ENCODE peak calls at places on chromosomes 6 and 20, in six cellular contexts. A is neural progenitor cell, O is cardiac muscle cell, N is lower lobe of right lung, Q is HFF-Myc, D is GM23338. P is an unnamed sample.

GRCh38 chr6:35090734-35091133 is 50.4 kb downstream of the TCP11 start:
- DNase-seq in A (no peak), O (no peak), N (no peak), Q (no peak), D (no peak), P (no peak)

GRCh38 chr6:67068781-67069180 is 1361.8 kb upstream of the EYS start:
- DNase-seq in A (peak), O (no peak), N (no peak), Q (no peak), D (no peak), P (no peak)

GRCh38 chr20:58287638-58288037 is 21.9 kb upstream of the RAB22A start:
- DNase-seq in A (no peak), O (peak), N (no peak), Q (no peak), D (no peak), P (no peak)

GRCh38 chr6:9646346-9647042 is 768.4 kb downstream of the TFAP2A start:
- DNase-seq in A (no peak), O (peak), N (no peak), Q (no peak), D (peak), P (peak)

GRCh38 chr20:62707981-62708521 is 585 bp upstream of the NTSR1 start:
- DNase-seq in A (peak), O (no peak), N (no peak), Q (no peak), D (peak), P (no peak)

GRCh38 chr6:17987576-17988421 is at the start of gene KIF13A:
- DNase-seq in A (peak), O (peak), N (peak), Q (peak), D (peak), P (no peak)

GRCh38 chr20:19936801-19937583 is 80.2 kb upstream of the NAA20 start:
- DNase-seq in A (no peak), O (no peak), N (peak), Q (no peak), D (no peak), P (no peak)

GRCh38 chr6:4553387-4553786 is 222.8 kb upstream of the CDYL start:
- DNase-seq in A (no peak), O (peak), N (no peak), Q (no peak), D (no peak), P (no peak)

GRCh38 chr6:154448448-154449096 is 61.9 kb downstream of the CNKSR3 start:
- DNase-seq in A (no peak), O (peak), N (no peak), Q (peak), D (peak), P (peak)

GRCh38 chr6:152054441-152054840 is 247.0 kb downstream of the ESR1 start:
- DNase-seq in A (no peak), O (no peak), N (no peak), Q (peak), D (no peak), P (peak)

GRCh38 chr20:1712634-1713625 is 55.4 kb upstream of the SIRPG start:
- DNase-seq in A (no peak), O (no peak), N (no peak), Q (no peak), D (no peak), P (no peak)

GRCh38 chr6:111552241-111552744 is 53.4 kb downstream of the TRAF3IP2 start:
- DNase-seq in A (peak), O (peak), N (no peak), Q (peak), D (peak), P (peak)

GRCh38 chr6:17278289-17279061 is 2.7 kb upstream of the RBM24 start:
- DNase-seq in A (no peak), O (peak), N (no peak), Q (peak), D (no peak), P (peak)

GRCh38 chr6:30966154-30966553 is 17.4 kb upstream of the MUC21 start:
- DNase-seq in A (no peak), O (no peak), N (no peak), Q (no peak), D (no peak), P (no peak)

GRCh38 chr6:33156964-33157363 is 35.3 kb downstream of the COL11A2 start:
- DNase-seq in A (no peak), O (no peak), N (no peak), Q (no peak), D (no peak), P (no peak)
- TF ChIP-seq CTCF in A (no peak), O (no peak), N (no peak), Q (no peak), D (no peak), P (no peak)

GRCh38 chr6:157952751-157953479 is 28.7 kb upstream of the SYNJ2 start:
- DNase-seq in A (no peak), O (no peak), N (no peak), Q (no peak), D (no peak), P (no peak)

GRCh38 chr6:157955675-157956074 is 26.0 kb upstream of the SYNJ2 start:
- DNase-seq in A (no peak), O (no peak), N (no peak), Q (no peak), D (no peak), P (no peak)

GRCh38 chr6:157953580-157954091 is 28.0 kb upstream of the SYNJ2 start:
- DNase-seq in A (no peak), O (no peak), N (no peak), Q (no peak), D (no peak), P (no peak)

GRCh38 chr6:157956171-157956730 is 25.4 kb upstream of the SYNJ2 start:
- DNase-seq in A (no peak), O (no peak), N (no peak), Q (no peak), D (no peak), P (no peak)

DNA sequence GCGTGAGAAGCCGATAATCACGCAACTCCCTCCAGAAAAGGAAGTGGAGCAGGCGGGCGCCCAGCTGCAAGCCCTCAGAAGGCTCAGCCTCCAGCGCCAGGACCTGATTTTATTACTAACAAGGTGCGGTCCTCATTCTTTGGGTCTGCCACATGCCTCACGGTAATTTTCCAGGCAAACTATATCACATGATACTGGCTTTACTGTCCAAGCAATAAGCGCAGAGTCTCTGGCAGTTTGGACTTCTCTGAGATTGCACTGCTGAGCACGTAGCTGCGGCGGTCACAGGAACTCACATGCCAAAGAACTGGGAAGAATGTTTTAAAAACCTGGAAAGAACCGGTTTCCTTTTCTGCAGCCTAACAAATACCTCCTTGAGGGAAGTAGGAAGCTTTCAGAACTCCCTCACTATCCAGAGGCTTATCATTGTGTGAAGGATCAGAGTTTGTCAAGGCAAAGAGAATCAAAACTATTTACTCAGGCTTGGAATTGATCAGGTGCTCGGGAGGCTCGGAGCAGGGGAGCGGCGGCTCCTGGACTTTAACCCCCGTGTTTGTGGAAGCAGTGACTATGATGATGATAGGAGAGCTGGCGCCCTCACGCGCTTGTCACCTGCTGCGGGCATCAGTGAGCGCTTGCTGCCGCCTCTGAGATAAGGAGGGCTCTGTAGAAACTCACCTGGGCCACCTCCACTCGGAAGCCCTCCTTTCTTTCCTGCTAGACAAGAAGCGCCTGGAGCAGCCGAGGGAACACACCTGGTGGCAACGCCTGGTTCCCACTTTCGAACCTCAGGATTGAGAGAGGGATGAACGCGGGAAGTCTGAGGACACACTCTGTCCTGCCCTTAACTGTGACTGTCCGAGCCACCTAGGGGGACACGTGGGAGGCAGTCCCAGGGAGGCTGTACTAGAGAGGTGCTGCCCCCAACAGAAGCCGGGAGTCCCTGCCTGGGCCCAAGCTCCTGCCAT is 27.2 kb upstream of the SYNJ2 start:
- DNase-seq in A (peak), O (peak), N (no peak), Q (no peak), D (peak), P (peak)
- H3K4me3 ChIP-seq in A (no peak), O (no peak), N (peak), Q (no peak), D (no peak), P (peak)

GRCh38 chr6:91412532-91412931 is 825.7 kb upstream of the MAP3K7 start:
- DNase-seq in A (no peak), O (no peak), N (no peak), Q (no peak), D (no peak), P (no peak)
- TF ChIP-seq CTCF in A (no peak), O (no peak), N (no peak), Q (no peak), D (no peak), P (no peak)

GRCh38 chr6:122322824-122323223 is 76.6 kb upstream of the HSF2 start:
- DNase-seq in A (no peak), O (peak), N (no peak), Q (no peak), D (no peak), P (peak)

GRCh38 chr6:122323361-122323760 is 76.1 kb upstream of the HSF2 start:
- DNase-seq in A (no peak), O (peak), N (no peak), Q (no peak), D (no peak), P (no peak)
- H3K4me3 ChIP-seq in A (no peak), O (no peak), N (peak), Q (no peak), D (no peak), P (no peak)

GRCh38 chr6:141097471-141097870 is 1035.3 kb upstream of the GJE1 start:
- DNase-seq in A (no peak), O (peak), N (no peak), Q (no peak), D (no peak), P (no peak)
- TF ChIP-seq CTCF in A (no peak), O (no peak), N (no peak), Q (no peak), D (no peak), P (no peak)

GRCh38 chr6:162862462-162862861 is 134.7 kb downstream of the PACRG start:
- DNase-seq in A (no peak), O (no peak), N (no peak), Q (no peak), D (no peak), P (no peak)
- H3K4me3 ChIP-seq in A (no peak), O (no peak), N (no peak), Q (no peak), D (no peak), P (no peak)

GRCh38 chr6:51618563-51618962 is 468.9 kb downstream of the PKHD1 start:
- DNase-seq in A (peak), O (no peak), N (no peak), Q (no peak), D (peak), P (no peak)

GRCh38 chr6:51614725-51615124 is 472.7 kb downstream of the PKHD1 start:
- DNase-seq in A (no peak), O (no peak), N (no peak), Q (no peak), D (no peak), P (no peak)

GRCh38 chr6:51613558-51613957 is 473.9 kb downstream of the PKHD1 start:
- DNase-seq in A (no peak), O (no peak), N (no peak), Q (no peak), D (no peak), P (no peak)

GRCh38 chr6:51619042-51619799 is 468.2 kb downstream of the PKHD1 start:
- DNase-seq in A (peak), O (no peak), N (no peak), Q (no peak), D (no peak), P (no peak)
- TF ChIP-seq CTCF in A (no peak), O (no peak), N (no peak), Q (no peak), D (no peak), P (no peak)

GRCh38 chr20:48711696-48712464 is 115.9 kb downstream of the PREX1 start:
- DNase-seq in A (no peak), O (no peak), N (no peak), Q (no peak), D (no peak), P (no peak)
- H3K4me3 ChIP-seq in A (no peak), O (no peak), N (no peak), Q (no peak), D (no peak), P (no peak)

GRCh38 chr20:59515013-59515905 is 89.1 kb upstream of the PHACTR3 start:
- DNase-seq in A (peak), O (peak), N (peak), Q (peak), D (peak), P (peak)
- TF ChIP-seq CTCF in A (peak), O (peak), N (peak), Q (peak), D (peak), P (peak)